ENCODE peak calls at places on chromosomes 5 and 9, in five cellular contexts. O, K, X, F and Y are unnamed samples. For H3K4me1, the result is how much of the 10 kb centered on the place peaks cover.

GRCh38 chr9:134375011-134375390 is 48.7 kb downstream of the RXRA start:
- DNase-seq in X (no peak), K (no peak), F (no peak), O (no peak), Y (no peak)

GRCh38 chr5:77145666-77146065 is 58.6 kb upstream of the ZBED3 start:
- DNase-seq in O (peak), K (no peak), F (no peak), X (no peak), Y (no peak)

GRCh38 chr5:147098233-147098790 is 136.5 kb upstream of the STK32A start:
- DNase-seq in X (no peak), O (peak), K (no peak), F (no peak), Y (no peak)

GRCh38 chr9:75168270-75169185 is 80.2 kb downstream of the OSTF1 start:
- DNase-seq in X (no peak), F (no peak), O (no peak), K (no peak), Y (no peak)

GRCh38 chr5:155591273-155591672 is 577.7 kb downstream of the KIF4B start:
- DNase-seq in X (no peak), O (no peak), K (no peak), F (no peak), Y (no peak)

GRCh38 chr9:34675874-34676273 is 13.4 kb upstream of the CCL27 start:
- DNase-seq in X (no peak), F (no peak), O (no peak), K (no peak), Y (no peak)

GRCh38 chr5:67303356-67303755 is 106.8 kb upstream of the CD180 start:
- DNase-seq in K (no peak), X (no peak), F (no peak), O (peak), Y (no peak)

GRCh38 chr5:170480277-170480676 is 23.5 kb upstream of the KCNIP1 start:
- DNase-seq in K (no peak), X (no peak), F (no peak), O (no peak), Y (no peak)

GRCh38 chr9:90921104-90921503 is 119.5 kb downstream of the SYK start:
- DNase-seq in F (peak), X (peak), O (no peak), K (no peak), Y (peak)

GRCh38 chr9:133916159-133916541 is 76.0 kb downstream of the VAV2 start:
- DNase-seq in K (no peak), X (no peak), F (no peak), O (no peak), Y (no peak)

GRCh38 chr9:118650407-118650806 is 718.8 kb downstream of the BRINP1 start:
- DNase-seq in O (no peak), F (no peak), X (no peak), K (no peak), Y (no peak)

GRCh38 chr5:128532127-128532526 is 5.9 kb downstream of the FBN2 start:
- DNase-seq in F (no peak), X (no peak), O (no peak), K (no peak), Y (no peak)

GRCh38 chr5:150487199-150488061 is 20.5 kb upstream of the NDST1 start:
- DNase-seq in O (peak), K (no peak), X (peak), F (peak), Y (no peak)

GRCh38 chr9:99967457-99967856 is 61.0 kb downstream of the STX17 start:
- DNase-seq in K (no peak), O (no peak), F (no peak), X (no peak), Y (no peak)

GRCh38 chr5:72503888-72504491 is 3.2 kb downstream of the ZNF366 start:
- DNase-seq in O (peak), X (no peak), K (no peak), F (no peak), Y (no peak)

GRCh38 chr9:37121881-37122280 is 1.5 kb downstream of the ZCCHC7 start:
- DNase-seq in X (no peak), O (no peak), K (no peak), F (no peak), Y (no peak)

GRCh38 chr9:135409286-135410200 is 70.0 kb upstream of the PPP1R26 start:
- DNase-seq in X (no peak), F (no peak), O (no peak), K (no peak), Y (no peak)

GRCh38 chr5:37840036-37840909 is at the start of gene GDNF:
- DNase-seq in O (peak), F (peak), X (peak), K (no peak), Y (peak)

GRCh38 chr5:7728076-7728475 is 122.9 kb downstream of the CFAP90 start:
- DNase-seq in K (no peak), F (no peak), O (no peak), X (no peak), Y (no peak)

GRCh38 chr5:65364907-65365306 is 116.8 kb downstream of the ADAMTS6 start:
- DNase-seq in X (no peak), F (no peak), K (no peak), O (peak), Y (no peak)

GRCh38 chr9:106675780-106676179 is 187.2 kb upstream of the ZNF462 start:
- DNase-seq in K (no peak), O (no peak), F (no peak), X (no peak), Y (no peak)

GRCh38 chr9:71793386-71794105 is 25.2 kb upstream of the CEMIP2 start:
- DNase-seq in K (no peak), F (no peak), O (peak), X (no peak), Y (no peak)

GRCh38 chr9:105385372-105385985 is 62.4 kb upstream of the FSD1L start:
- DNase-seq in K (peak), F (no peak), O (no peak), X (no peak), Y (no peak)

GRCh38 chr5:56003179-56003578 is 8.4 kb upstream of the IL6ST start:
- DNase-seq in K (no peak), X (peak), O (peak), F (peak), Y (no peak)

GRCh38 chr9:134633362-134634142 is 8.1 kb upstream of the COL5A1 start:
- DNase-seq in F (peak), X (no peak), O (no peak), K (no peak), Y (peak)

GRCh38 chr9:134942011-134942410 is 24.3 kb upstream of the FCN1 start:
- DNase-seq in X (no peak), F (no peak), K (no peak), O (no peak), Y (no peak)

GRCh38 chr5:74895906-74896305 is 29.7 kb upstream of the FAM169A start:
- DNase-seq in O (peak), F (peak), K (no peak), X (peak), Y (no peak)

GRCh38 chr9:125393426-125393825 is 131.8 kb downstream of the GAPVD1 start:
- DNase-seq in F (no peak), X (no peak), O (peak), K (no peak), Y (no peak)

GRCh38 chr9:129988607-129989361 is 54.2 kb downstream of the FNBP1 start:
- DNase-seq in K (no peak), X (no peak), F (no peak), O (no peak), Y (no peak)

GRCh38 chr5:23446436-23446835 is 61.0 kb upstream of the PRDM9 start:
- DNase-seq in F (no peak), X (no peak), K (no peak), O (no peak), Y (no peak)

GRCh38 chr5:174300941-174301761 is 255.6 kb downstream of the NSG2 start:
- DNase-seq in K (no peak), F (no peak), O (no peak), X (no peak), Y (no peak)

GRCh38 chr5:137336565-137337120 is 162.5 kb downstream of the SPOCK1 start:
- DNase-seq in O (no peak), K (no peak), F (no peak), X (no peak), Y (no peak)

GRCh38 chr5:134007581-134008256 is 2.9 kb upstream of the VDAC1 start:
- DNase-seq in O (no peak), F (no peak), K (no peak), X (no peak), Y (no peak)

GRCh38 chr5:148352696-148353095 is 17.3 kb downstream of the SPINK9 start:
- DNase-seq in F (no peak), X (no peak), K (no peak), O (no peak), Y (no peak)

GRCh38 chr9:121317737-121318630 is 50.0 kb downstream of the GSN start:
- DNase-seq in X (peak), O (no peak), K (no peak), F (peak), Y (no peak)

GRCh38 chr9:38144421-38144820 is 75.4 kb upstream of the SHB start:
- DNase-seq in O (peak), X (no peak), F (no peak), K (no peak), Y (no peak)

GRCh38 chr9:91790912-91791311 is 159.1 kb downstream of the ROR2 start:
- DNase-seq in F (no peak), K (no peak), X (no peak), O (peak), Y (no peak)

GRCh38 chr9:82327641-82328040 is 339.1 kb downstream of the SPATA31D1 start:
- DNase-seq in F (no peak), O (no peak), X (no peak), K (no peak), Y (no peak)

GRCh38 chr9:97711223-97711626 is 14.1 kb upstream of the XPA start:
- DNase-seq in O (no peak), F (no peak), X (no peak), K (no peak), Y (no peak)

DNA sequence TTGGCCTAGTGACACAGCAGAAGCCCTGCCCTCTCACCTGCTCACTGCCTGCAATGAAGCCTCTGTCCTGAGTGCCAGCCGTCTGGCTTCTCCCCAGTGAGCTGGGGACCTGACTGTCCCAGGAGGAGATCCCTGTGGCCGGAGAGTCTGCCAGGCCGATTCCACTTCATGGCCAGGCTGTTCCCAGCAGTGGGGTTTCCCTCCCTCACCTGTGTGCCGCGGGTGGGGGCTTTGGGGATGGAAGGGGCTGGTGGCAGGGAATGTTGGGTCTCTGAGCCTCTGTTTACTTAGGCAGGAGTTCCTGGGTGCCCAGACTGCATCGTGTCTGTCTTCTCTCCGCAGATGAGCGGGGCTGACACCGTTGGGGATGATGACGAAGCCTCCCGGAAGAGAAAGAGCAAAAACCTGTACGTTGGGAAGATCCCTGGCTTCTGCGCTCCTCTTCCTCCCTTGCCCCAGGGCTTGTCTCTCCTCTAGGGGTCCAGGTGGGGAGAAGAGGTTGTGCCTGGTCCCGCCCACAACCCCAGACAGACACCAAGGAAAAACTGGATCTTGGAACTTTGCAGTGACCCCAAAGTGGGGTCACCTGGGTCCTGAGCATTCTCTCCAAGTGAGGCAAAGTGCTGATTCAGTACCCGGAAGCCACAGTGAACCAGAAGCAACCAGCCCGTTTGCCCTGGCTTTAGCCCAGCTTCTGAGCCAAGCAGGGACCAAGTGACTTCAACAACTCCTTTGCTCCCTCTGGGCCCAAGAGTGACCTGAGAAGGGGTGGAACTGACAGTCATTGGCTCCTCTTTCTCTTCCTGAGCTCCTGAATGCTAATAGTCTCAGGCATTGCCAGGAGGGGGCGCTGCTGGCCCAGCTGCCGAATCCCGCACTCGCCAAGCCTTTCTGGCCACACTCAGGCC is 127.7 kb downstream of the RGS3 start:
- DNase-seq in K (peak), X (peak), O (peak), F (peak), Y (peak)
- H3K4me1 ChIP-seq in K (under half), X (half or more), O (under half), F (under half), Y (under half)

DNA sequence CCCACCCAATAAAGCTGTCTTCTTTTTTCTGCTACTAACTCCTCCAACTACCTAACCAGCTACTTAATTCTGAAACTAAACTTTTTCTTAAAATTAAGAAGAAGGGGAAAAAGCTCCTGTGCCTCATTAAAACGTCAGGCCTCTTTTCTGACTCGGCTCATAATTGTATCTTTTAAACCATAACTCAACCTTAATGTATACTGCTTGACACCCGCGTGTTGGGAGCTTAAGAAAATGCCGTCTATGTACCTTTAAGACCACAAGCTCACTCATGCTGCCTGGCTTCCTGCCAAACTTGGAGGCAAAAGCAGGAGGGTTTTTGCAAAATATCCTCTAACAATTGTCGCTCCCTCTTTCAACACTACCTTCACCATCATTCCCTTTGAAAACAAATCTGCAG is 5.0 kb downstream of the EBF1 start:
- DNase-seq in X (peak), K (peak), O (peak), F (no peak), Y (peak)
- H3K4me1 ChIP-seq in X (under half), K (under half), O (under half), F (under half), Y (under half)

GRCh38 chr5:151742870-151743294 is 15.5 kb downstream of the ATOX1 start:
- DNase-seq in F (no peak), O (peak), X (no peak), K (no peak), Y (no peak)
- H3K4me1 ChIP-seq in F (under half), O (under half), X (under half), K (under half), Y (under half)

DNA sequence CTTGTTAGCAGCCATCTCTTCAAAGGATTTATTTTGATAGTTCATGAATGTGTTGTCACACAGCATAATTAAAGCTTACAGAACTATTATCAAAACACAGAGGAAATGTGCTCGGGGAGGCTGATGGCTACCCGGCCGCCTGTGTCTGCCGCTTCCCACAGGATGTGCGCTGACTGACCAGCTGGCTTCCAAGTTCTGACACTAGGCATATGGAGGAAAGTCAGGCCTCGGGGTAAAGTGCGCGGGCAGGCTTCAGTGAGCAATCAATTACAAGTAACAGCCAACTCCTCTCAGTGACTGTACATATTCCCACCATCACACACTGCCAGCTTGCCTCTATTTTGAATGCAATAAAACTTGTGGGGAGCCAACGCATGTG is 77.5 kb downstream of the EBF1 start:
- DNase-seq in X (no peak), F (peak), O (peak), K (no peak), Y (peak)
- H3K4me1 ChIP-seq in X (under half), F (under half), O (under half), K (under half), Y (under half)

DNA sequence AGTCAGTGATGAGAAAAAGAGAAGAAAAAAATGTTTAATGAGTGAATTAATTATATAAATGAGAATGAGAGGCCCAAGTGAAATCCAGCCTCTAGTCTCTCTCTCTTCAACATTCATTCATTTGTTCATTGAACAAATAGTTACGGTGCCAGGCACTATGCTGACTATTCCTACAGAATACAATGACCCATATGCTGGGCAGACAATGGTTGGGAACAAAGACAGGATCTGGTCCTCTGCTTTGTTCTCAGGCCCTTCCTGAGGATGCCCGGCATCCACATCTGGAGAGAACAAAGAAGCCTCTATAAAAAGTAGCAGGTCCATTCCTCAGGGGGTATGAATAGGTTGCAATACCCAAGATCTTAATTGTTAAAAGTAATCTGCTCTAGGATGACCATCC is 6.9 kb downstream of the ADAM19 start:
- DNase-seq in X (no peak), F (no peak), O (no peak), K (no peak), Y (no peak)
- H3K4me1 ChIP-seq in X (under half), F (under half), O (under half), K (under half), Y (under half)

DNA sequence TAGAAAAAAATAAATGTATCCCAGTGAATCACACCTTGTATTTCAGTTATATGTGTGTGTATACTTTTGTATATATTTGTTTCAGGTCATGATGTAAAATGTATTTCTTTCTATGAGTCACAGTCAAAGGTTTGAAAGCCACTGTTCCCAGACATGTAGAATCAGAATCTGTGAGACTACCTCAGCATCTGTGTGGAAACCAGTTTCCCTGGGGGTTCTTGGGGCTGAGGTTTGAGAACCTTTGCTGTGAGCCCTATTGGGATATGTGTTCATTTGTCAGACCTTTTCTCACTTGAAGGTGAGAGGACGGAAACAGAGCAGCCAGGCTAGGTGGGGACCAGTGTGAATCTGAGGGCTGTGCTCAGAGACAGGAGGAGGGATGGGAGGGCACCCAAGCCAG is 78.7 kb upstream of the SAP30L start:
- DNase-seq in O (peak), X (no peak), K (no peak), F (no peak), Y (no peak)
- H3K4me1 ChIP-seq in O (under half), X (under half), K (under half), F (under half), Y (under half)

GRCh38 chr5:143063175-143063970 is 293.2 kb downstream of the ARHGAP26 start:
- DNase-seq in O (peak), F (no peak), K (no peak), X (no peak), Y (no peak)
- H3K4me1 ChIP-seq in O (under half), F (under half), K (under half), X (under half), Y (under half)